ENCODE peak calls at places on chromosomes 5 and 9, in seven cellular contexts. I is right cardiac atrium, G is heart left ventricle, A is IMR-90, M is WERI-Rb-1, H is ovary, O is upper lobe of right lung. T is an unnamed sample.
A peak's percentile ranks its signal among the peaks of the same experiment; 100 is the strongest.

GRCh38 chr9:138112791-138113600 is 235.4 kb downstream of the CACNA1B start:
- DNase-seq in I (no peak), O (peak; percentile 33), G (no peak), H (no peak), A (no peak), M (peak; percentile 9), T (no peak)

GRCh38 chr5:95859327-95860060 is 37.0 kb upstream of the GLRX start:
- DNase-seq in O (no peak), A (no peak), I (no peak), M (no peak), H (no peak), G (no peak), T (no peak)

GRCh38 chr9:95966303-95966702 is 90.8 kb downstream of the ERCC6L2 start:
- DNase-seq in O (no peak), M (no peak), I (no peak), A (no peak), G (no peak), H (no peak), T (no peak)

GRCh38 chr9:114677418-114677817 is 4.6 kb downstream of the TEX48 start:
- DNase-seq in I (no peak), G (no peak), H (no peak), M (no peak), A (peak; percentile 100), O (no peak), T (no peak)

GRCh38 chr5:89315194-89315593 is 432.2 kb upstream of the MEF2C start:
- DNase-seq in A (peak; percentile 8), I (no peak), M (no peak), G (no peak), O (peak; percentile 68), H (peak; percentile 65), T (peak; percentile 77)

GRCh38 chr9:122144006-122144405 is 15.6 kb downstream of the NDUFA8 start:
- DNase-seq in H (no peak), A (no peak), I (no peak), G (no peak), M (no peak), O (no peak), T (no peak)

GRCh38 chr9:1871486-1872181 is 143.5 kb upstream of the SMARCA2 start:
- DNase-seq in A (no peak), O (no peak), H (no peak), M (no peak), I (no peak), G (no peak), T (no peak)

GRCh38 chr5:74673011-74673790 is 11.8 kb upstream of the HEXB start:
- DNase-seq in A (peak; percentile 67), G (no peak), O (no peak), M (peak; percentile 29), I (no peak), H (no peak), T (no peak)

GRCh38 chr9:123741214-123741613 is 188.7 kb downstream of the DENND1A start:
- DNase-seq in H (no peak), G (no peak), O (no peak), A (no peak), M (no peak), I (no peak), T (no peak)

GRCh38 chr5:113678924-113679575 is 165.6 kb downstream of the YTHDC2 start:
- DNase-seq in H (no peak), O (no peak), G (no peak), I (no peak), A (peak; percentile 36), M (peak; percentile 46), T (no peak)

GRCh38 chr5:123209163-123210013 is 120.3 kb downstream of the PRDM6 start:
- DNase-seq in I (no peak), H (no peak), G (no peak), A (peak; percentile 96), O (no peak), M (no peak), T (no peak)

GRCh38 chr9:109206670-109207069 is 39.6 kb upstream of the FRRS1L start:
- DNase-seq in A (no peak), O (no peak), I (no peak), H (no peak), M (peak; percentile 36), G (no peak), T (no peak)

GRCh38 chr9:119372951-119373350 is 3.7 kb upstream of the BRINP1 start:
- DNase-seq in H (no peak), G (no peak), O (no peak), A (no peak), M (peak; percentile 61), I (no peak), T (no peak)

GRCh38 chr9:99576830-99577229 is 244.9 kb upstream of the NR4A3 start:
- DNase-seq in I (no peak), M (no peak), A (no peak), O (no peak), G (no peak), H (no peak), T (no peak)

GRCh38 chr5:150559701-150560100 is 51.8 kb downstream of the NDST1 start:
- DNase-seq in M (no peak), I (no peak), H (no peak), O (no peak), A (peak; percentile 76), G (no peak), T (no peak)

GRCh38 chr9:18905033-18905882 is 127.8 kb downstream of the SAXO1 start:
- DNase-seq in O (no peak), G (no peak), H (no peak), I (no peak), A (peak; percentile 70), M (no peak), T (no peak)

GRCh38 chr5:181098642-181099452 is 32.1 kb downstream of the OR2V1 start:
- DNase-seq in O (peak; percentile 38), M (no peak), I (no peak), A (no peak), H (no peak), G (no peak), T (no peak)

GRCh38 chr9:135951889-135952663 is 9.1 kb downstream of the UBAC1 start:
- DNase-seq in M (peak; percentile 66), I (no peak), O (no peak), A (peak; percentile 91), G (no peak), H (no peak), T (no peak)

GRCh38 chr5:107224272-107224671 is 446.5 kb downstream of the EFNA5 start:
- DNase-seq in A (peak; percentile 21), I (no peak), M (no peak), H (no peak), O (no peak), G (no peak), T (no peak)

GRCh38 chr5:82605441-82605973 is 327.4 kb upstream of the RPS23 start:
- DNase-seq in M (no peak), I (no peak), A (no peak), G (no peak), O (no peak), H (no peak), T (no peak)

GRCh38 chr5:135851907-135852805 is 17.7 kb downstream of the SLC25A48 start:
- DNase-seq in I (no peak), A (no peak), O (no peak), H (no peak), G (no peak), M (no peak), T (no peak)

GRCh38 chr9:90379771-90380170 is 262.9 kb downstream of the DIRAS2 start:
- DNase-seq in A (no peak), I (no peak), M (peak; percentile 22), G (no peak), O (no peak), H (no peak), T (no peak)
- H3K27me3 ChIP-seq in A (no peaks in the 10 kb centered on the region), I (no peaks in the 10 kb centered on the region), M (no peaks in the 10 kb centered on the region), G (peaks cover 3% of the 10 kb centered on the region), O (no peaks in the 10 kb centered on the region), H (no peaks in the 10 kb centered on the region), T (no peaks in the 10 kb centered on the region)

DNA sequence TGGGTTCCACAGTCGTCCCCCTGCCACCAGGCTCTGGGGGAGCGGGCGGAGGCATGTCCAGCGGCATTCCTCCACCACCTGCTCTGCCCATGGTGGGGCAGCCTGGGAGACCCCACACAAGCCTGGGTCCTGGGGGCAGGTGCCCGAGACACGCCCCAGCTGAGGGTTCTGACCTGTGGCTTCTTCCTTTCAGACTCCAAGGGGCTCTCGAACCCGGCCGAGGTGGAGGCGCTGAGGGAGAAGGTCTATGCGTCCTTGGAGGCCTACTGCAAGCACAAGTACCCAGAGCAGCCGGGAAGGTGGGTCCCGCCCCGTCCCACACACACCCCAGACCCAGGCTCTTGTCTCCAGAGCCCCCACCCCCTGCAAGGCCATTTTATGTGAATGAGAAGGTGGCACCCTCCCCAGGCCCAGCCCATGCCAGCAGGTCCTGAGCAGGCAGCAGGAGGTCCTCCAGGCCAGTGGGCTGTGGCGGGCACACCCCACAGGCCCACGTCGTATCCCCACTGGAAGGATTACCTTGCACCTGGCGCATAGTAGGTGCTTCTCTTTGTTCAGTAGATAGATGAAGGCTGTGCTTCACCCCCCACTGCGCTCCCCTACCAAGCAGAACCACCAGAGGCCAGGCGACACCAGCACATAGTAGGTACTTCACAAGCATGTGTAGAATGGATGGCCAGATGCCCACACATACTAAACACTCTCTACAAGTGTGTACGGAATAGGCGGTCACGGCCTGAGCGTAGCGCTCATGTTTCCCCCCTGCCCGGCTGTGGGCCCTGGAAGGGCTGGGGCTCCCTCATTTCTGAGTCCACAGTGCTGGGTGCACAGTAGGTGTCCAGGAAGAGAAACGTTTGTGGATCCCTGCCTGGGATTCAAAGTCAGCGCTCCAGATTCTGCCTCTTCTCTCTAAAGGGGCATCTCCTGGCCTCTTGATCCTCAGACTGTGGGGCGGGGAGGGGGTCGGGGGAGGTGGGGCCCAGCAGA is 107.9 kb downstream of the RXRA start:
- DNase-seq in O (no peak), A (no peak), H (no peak), M (no peak), G (no peak), I (no peak), T (no peak)
- H3K4me3 ChIP-seq in O (peak overlapping the region; percentile 25), A (no peak overlapping the region), H (peak overlapping the region; percentile 14), M (no peak overlapping the region), G (peak overlapping the region; percentile 0), I (no peak overlapping the region), T (no peak overlapping the region)

GRCh38 chr5:38433160-38433861 is 123.1 kb downstream of the LIFR start:
- DNase-seq in G (peak; percentile 63), H (peak; percentile 57), O (no peak), A (peak; percentile 87), I (peak; percentile 61), M (no peak), T (peak; percentile 52)
- H3K27ac ChIP-seq in G (no peak overlapping the region), H (peak overlapping the region; percentile 26), O (no peak overlapping the region), A (peak overlapping the region; percentile 44), I (no peak overlapping the region), M (peak overlapping the region; percentile 31), T (peak overlapping the region; percentile 16)

DNA sequence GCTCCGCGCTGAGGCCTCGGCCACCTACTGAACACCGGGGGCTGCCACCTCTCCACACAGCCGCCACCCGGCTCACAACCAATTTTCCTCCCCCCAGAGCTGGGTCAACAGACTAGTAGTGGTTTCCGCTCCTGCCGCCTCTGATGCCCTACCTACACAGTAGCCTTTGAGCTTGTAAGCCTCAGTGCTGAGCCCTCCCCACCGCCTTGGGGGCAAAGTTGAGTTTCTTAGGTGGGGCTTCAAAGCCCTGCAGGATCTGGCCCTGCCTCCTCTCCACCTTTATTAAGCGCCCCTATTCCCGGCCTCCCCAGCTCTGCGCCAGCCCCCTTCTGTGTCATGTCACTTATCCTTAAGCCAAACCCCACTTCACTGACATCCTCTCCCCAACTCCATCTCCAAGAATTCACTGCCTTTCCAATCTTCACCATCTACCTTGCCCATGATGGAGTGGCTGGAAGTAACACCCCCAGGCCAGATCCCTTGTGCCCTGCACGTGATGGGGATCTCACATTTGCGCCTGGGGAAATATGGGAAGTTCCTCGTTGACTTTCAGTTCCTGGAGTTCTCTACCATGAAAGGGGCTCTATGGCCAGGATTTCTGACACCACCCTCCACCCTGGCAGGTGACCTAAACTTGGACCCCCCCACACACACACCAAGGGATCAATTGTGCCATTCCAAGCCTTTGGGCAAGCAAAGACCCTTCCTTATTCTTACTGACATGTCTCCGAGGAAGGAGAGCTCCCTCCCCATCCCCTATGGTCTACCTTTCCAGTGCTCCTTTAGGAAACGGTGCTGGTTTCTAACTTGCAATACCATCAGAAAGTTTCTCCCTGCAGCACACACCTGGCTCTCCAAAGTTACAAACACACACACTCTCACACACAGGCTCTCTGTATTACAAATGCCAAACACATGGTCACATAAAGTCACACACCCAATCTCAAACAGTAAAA is 2.7 kb upstream of the CNTFR start:
- DNase-seq in I (no peak), H (no peak), G (no peak), O (no peak), M (no peak), A (no peak), T (no peak)
- H3K27me3 ChIP-seq in I (no peaks in the 10 kb centered on the region), H (no peaks in the 10 kb centered on the region), G (peaks cover 41% of the 10 kb centered on the region), O (peaks cover 57% of the 10 kb centered on the region), M (peaks cover 15% of the 10 kb centered on the region), A (peaks cover 84% of the 10 kb centered on the region), T (no peaks in the 10 kb centered on the region)

T was measured in aorta.